ENCODE peak calls at places on chromosomes 16 and 17, in four cellular contexts. One of them, this sample, is unnamed.

GRCh38 chr17:69578385-69578936 is 164.0 kb downstream of the MAP2K6 start:
- DNase-seq in GM12878: no peak
- DNase-seq in K562: no peak
- DNase-seq in HepG2: no peak
- DNase-seq in this sample: no peak

GRCh38 chr17:42843358-42843934 is 934 bp upstream of the AOC2 start:
- DNase-seq in HepG2: peak; percentile 73
- DNase-seq in K562: peak; percentile 70
- DNase-seq in GM12878: no peak
- DNase-seq in this sample: no peak

GRCh38 chr16:50602531-50603205 is 54.5 kb downstream of the NKD1 start:
- DNase-seq in K562: no peak
- DNase-seq in HepG2: no peak
- DNase-seq in GM12878: no peak
- DNase-seq in this sample: no peak

GRCh38 chr17:82871056-82871775 is 31.4 kb upstream of the ZNF750 start:
- DNase-seq in HepG2: no peak
- DNase-seq in K562: no peak
- DNase-seq in GM12878: peak; percentile 82
- DNase-seq in this sample: no peak

GRCh38 chr17:2892305-2892971 is 96.2 kb downstream of the RAP1GAP2 start:
- DNase-seq in K562: no peak
- DNase-seq in GM12878: no peak
- DNase-seq in HepG2: peak; percentile 70
- DNase-seq in this sample: no peak

GRCh38 chr17:79167486-79167885 is 92.9 kb downstream of the ENGASE start:
- DNase-seq in K562: no peak
- DNase-seq in HepG2: no peak
- DNase-seq in GM12878: no peak
- DNase-seq in this sample: no peak

GRCh38 chr16:84582958-84583516 is 34.8 kb downstream of the COTL1 start:
- DNase-seq in GM12878: no peak
- DNase-seq in K562: no peak
- DNase-seq in HepG2: no peak
- DNase-seq in this sample: no peak

GRCh38 chr17:32303861-32304288 is 38.1 kb downstream of the C17orf75 start:
- DNase-seq in GM12878: no peak
- DNase-seq in HepG2: no peak
- DNase-seq in K562: no peak
- DNase-seq in this sample: no peak

GRCh38 chr16:20916927-20917326 is 16.4 kb downstream of the LYRM1 start:
- DNase-seq in GM12878: no peak
- DNase-seq in HepG2: no peak
- DNase-seq in K562: no peak
- DNase-seq in this sample: no peak

GRCh38 chr17:41967141-41967920 is 736 bp downstream of the CNP start:
- DNase-seq in GM12878: no peak
- DNase-seq in HepG2: peak; percentile 82
- DNase-seq in K562: peak; percentile 46
- DNase-seq in this sample: no peak

GRCh38 chr17:74485841-74486240 is 19.4 kb downstream of the CD300A start:
- DNase-seq in HepG2: no peak
- DNase-seq in K562: no peak
- DNase-seq in GM12878: no peak
- DNase-seq in this sample: no peak

GRCh38 chr17:15185625-15185991 is 79.5 kb downstream of the PMP22 start:
- DNase-seq in HepG2: no peak
- DNase-seq in GM12878: no peak
- DNase-seq in K562: no peak
- DNase-seq in this sample: no peak

GRCh38 chr17:60036796-60037677 is 41.7 kb downstream of the HEATR6 start:
- DNase-seq in GM12878: peak; percentile 12
- DNase-seq in HepG2: peak; percentile 83
- DNase-seq in K562: peak; percentile 76
- DNase-seq in this sample: peak; percentile 44

GRCh38 chr16:55566432-55567175 is at the start of gene CAPNS2:
- DNase-seq in K562: no peak
- DNase-seq in GM12878: no peak
- DNase-seq in HepG2: no peak
- DNase-seq in this sample: no peak

GRCh38 chr17:78125138-78125913 is 3.2 kb downstream of the TMC6 start:
- DNase-seq in GM12878: no peak
- DNase-seq in HepG2: no peak
- DNase-seq in K562: no peak
- DNase-seq in this sample: no peak

GRCh38 chr16:75416904-75417565 is 16.3 kb downstream of the CFDP1 start:
- DNase-seq in K562: no peak
- DNase-seq in GM12878: no peak
- DNase-seq in HepG2: no peak
- DNase-seq in this sample: no peak

DNA sequence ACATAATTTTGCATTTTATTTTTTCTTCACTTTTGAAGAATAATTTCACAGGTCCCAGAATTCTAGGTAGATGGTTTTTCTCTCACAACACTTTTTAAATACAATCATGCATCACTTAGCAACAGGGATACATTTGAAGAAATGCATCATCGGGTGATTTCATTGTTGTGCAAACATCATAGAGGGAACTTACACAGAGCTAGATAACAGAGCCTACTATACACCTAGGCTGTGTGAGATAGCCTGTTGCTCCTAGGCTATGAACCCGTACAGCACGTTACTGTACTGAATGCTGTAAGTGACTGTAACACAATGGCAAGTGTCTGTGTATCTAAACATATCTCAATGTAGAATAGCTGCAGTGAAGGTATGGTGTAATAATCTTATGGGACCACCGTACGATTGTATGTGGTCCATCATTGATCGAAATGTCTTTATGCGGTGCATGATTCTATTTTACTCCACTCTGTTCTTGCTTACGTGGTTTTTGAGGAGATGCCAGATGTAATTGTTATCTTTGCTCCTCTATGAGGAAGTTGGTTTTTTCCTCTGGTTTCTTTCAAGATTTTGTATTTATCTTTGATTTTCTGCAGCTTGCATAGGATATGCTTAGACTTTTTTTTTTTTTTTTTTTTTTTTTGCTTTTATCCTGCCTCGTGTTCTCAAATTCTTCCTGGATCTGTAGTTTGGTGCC is 35.5 kb upstream of the TMEM92 start:
- DNase-seq in K562: no peak
- DNase-seq in HepG2: peak; percentile 39
- DNase-seq in GM12878: no peak
- DNase-seq in this sample: no peak
- TF ChIP-seq CBX5 in K562: no peak
- TF ChIP-seq CBX5 in HepG2: no peak
- TF ChIP-seq CBX5 in GM12878: no peak
- TF ChIP-seq CBX5 in this sample: no peak

GRCh38 chr16:68455631-68456030 is 7.3 kb upstream of the SMPD3 start:
- DNase-seq in HepG2: no peak
- DNase-seq in GM12878: no peak
- DNase-seq in K562: no peak
- DNase-seq in this sample: no peak

GRCh38 chr16:68453816-68454215 is 5.5 kb upstream of the SMPD3 start:
- DNase-seq in GM12878: no peak
- DNase-seq in K562: no peak
- DNase-seq in HepG2: no peak
- DNase-seq in this sample: no peak

GRCh38 chr16:68450741-68451140 is 2.4 kb upstream of the SMPD3 start:
- DNase-seq in HepG2: no peak
- DNase-seq in K562: no peak
- DNase-seq in GM12878: no peak
- DNase-seq in this sample: no peak

GRCh38 chr16:68451656-68452055 is 3.3 kb upstream of the SMPD3 start:
- DNase-seq in GM12878: no peak
- DNase-seq in HepG2: no peak
- DNase-seq in K562: no peak
- DNase-seq in this sample: no peak

GRCh38 chr16:68452176-68452575 is 3.9 kb upstream of the SMPD3 start:
- DNase-seq in K562: no peak
- DNase-seq in GM12878: no peak
- DNase-seq in HepG2: no peak
- DNase-seq in this sample: no peak
- TF ChIP-seq CBX5 in K562: no peak
- TF ChIP-seq CBX5 in GM12878: no peak
- TF ChIP-seq CBX5 in HepG2: no peak
- TF ChIP-seq CBX5 in this sample: no peak

DNA sequence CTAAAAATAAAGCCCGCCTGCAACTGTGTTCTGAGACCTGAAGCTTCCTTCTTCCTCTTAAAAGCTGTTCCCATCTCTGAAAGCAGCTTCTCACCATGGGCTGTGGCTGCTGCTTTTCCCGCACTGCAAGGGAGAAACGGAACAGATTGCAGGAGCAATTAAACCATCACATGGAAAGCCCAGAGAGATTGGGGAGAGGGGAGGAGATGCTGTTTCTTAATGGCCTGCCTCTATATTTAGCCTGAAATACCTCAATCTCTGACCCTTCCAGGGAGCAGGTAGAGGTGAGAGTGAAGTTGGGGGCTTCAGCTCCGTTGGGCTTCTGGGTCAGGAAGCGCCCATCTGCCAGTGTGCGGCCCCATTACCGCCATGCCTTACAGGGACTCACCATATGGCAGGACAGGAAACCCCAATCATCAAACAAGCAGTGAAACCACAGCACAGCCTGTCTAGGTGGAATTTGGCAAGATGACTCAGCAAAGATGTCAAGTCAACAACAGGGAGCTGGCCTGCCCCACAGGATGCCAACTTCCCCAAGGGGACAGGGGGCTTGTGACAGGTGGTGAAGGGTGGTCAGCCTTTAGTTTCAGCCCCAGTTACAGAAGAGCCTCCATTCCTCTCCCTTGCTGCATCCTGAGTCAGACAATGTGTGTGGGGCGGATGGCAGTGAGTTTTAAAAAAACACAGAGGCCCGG is 286.6 kb upstream of the CCL2 start:
- DNase-seq in K562: peak; percentile 38
- DNase-seq in HepG2: no peak
- DNase-seq in GM12878: peak; percentile 83
- DNase-seq in this sample: no peak
- TF ChIP-seq CBX5 in K562: no peak
- TF ChIP-seq CBX5 in HepG2: no peak
- TF ChIP-seq CBX5 in GM12878: no peak
- TF ChIP-seq CBX5 in this sample: no peak

DNA sequence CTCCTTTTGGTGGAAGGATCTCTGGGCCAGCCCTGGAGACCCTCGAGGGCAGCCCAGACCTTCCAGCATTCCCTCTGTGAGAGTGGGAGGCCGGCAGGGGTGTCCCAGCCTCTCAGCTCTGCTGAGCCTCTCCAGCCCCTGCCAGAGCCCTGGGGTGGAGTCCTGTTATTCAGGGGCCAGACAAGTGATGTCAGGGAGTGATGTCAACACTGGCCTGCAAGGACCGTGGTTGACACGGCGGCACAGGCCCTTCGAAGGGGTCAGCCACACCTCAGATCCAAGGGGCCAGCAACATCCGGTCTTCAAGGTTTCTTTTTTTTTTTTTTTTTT is 231.2 kb downstream of the KATNIP start:
- DNase-seq in HepG2: no peak
- DNase-seq in GM12878: no peak
- DNase-seq in K562: no peak
- DNase-seq in this sample: no peak
- TF ChIP-seq CBX5 in HepG2: no peak
- TF ChIP-seq CBX5 in GM12878: no peak
- TF ChIP-seq CBX5 in K562: no peak
- TF ChIP-seq CBX5 in this sample: no peak

GRCh38 chr17:43931062-43931571 is 11.2 kb downstream of the PPY start:
- DNase-seq in GM12878: no peak
- DNase-seq in K562: no peak
- DNase-seq in HepG2: peak; percentile 92
- DNase-seq in this sample: no peak

GRCh38 chr17:43932357-43932756 is 9.9 kb downstream of the PPY start:
- DNase-seq in HepG2: no peak
- DNase-seq in K562: no peak
- DNase-seq in GM12878: no peak
- DNase-seq in this sample: no peak

GRCh38 chr17:43924558-43924957 is 17.2 kb upstream of the MPP2 start:
- DNase-seq in HepG2: no peak
- DNase-seq in GM12878: no peak
- DNase-seq in K562: no peak
- DNase-seq in this sample: no peak

GRCh38 chr17:43928606-43929005 is 13.7 kb downstream of the PPY start:
- DNase-seq in K562: no peak
- DNase-seq in GM12878: no peak
- DNase-seq in HepG2: no peak
- DNase-seq in this sample: no peak

DNA sequence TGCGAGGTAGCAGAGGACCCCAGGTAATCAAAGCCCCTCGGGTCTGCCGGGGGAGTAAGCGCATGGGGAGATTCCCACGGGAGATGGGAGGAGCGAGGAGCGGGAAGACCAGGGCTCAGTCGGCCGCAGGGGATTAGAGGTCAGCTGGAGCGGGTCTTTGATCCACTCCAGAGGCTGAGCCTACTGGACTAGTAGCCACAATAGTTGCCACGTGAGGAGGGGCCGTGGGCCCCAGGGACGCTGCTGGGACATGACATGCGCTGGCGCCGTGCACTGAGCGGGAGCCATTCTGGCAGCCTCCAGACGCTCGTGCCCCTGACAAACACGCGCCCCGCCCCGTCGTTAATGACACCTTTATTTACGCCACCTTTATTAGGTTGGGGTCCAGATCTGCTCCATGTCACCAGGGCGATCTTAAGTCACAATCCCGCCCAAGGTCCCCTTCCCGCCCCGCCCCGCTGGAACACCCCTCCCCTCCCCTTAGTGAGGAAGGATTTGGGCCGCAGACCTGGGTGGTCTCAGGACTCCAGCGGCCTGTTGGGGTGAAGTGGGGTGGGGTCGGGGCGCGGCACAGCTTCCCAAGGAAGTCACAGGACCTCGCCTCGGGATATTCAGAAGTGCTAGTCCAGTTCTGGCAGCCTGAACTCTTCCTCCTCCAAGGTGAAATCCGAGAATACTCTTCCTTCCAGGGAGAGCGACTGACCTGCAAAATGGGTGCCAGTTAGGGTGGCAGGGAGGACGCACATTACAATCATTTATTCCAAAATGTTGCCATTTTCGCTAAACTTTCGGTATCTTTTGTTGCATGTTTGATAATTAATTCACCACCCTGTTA is 15.0 kb downstream of the PPY start:
- DNase-seq in K562: no peak
- DNase-seq in HepG2: no peak
- DNase-seq in GM12878: no peak
- DNase-seq in this sample: no peak
- TF ChIP-seq CBX5 in K562: no peak
- TF ChIP-seq CBX5 in HepG2: no peak
- TF ChIP-seq CBX5 in GM12878: no peak
- TF ChIP-seq CBX5 in this sample: no peak

This sample was measured in H1.